ENCODE peak calls at places on chromosome 5, in six cellular contexts. V is neuronal stem cell, E is PC-9, I is iris pigment epithelial cell, F is ureter, K is amniotic stem cell. D is an unnamed sample.

GRCh38 chr5:81427566-81427965 is 33.6 kb upstream of the ACOT12 start:
- DNase-seq in V (no peak), E (no peak), I (peak), F (no peak), K (no peak), D (no peak)

GRCh38 chr5:166625210-166625865 is 1666.1 kb upstream of the WWC1 start:
- DNase-seq in V (no peak), E (no peak), I (peak), F (no peak), K (no peak), D (no peak)

GRCh38 chr5:116343961-116344360 is 230.7 kb downstream of the SEMA6A start:
- DNase-seq in V (no peak), E (no peak), I (no peak), F (no peak), K (no peak), D (no peak)

GRCh38 chr5:147507480-147508126 is 2.3 kb downstream of the DPYSL3 start:
- DNase-seq in V (no peak), E (no peak), I (peak), F (no peak), K (peak), D (no peak)

GRCh38 chr5:10331341-10331796 is 22.1 kb upstream of the MARCHF6 start:
- DNase-seq in V (no peak), E (no peak), I (peak), F (peak), K (no peak), D (no peak)

GRCh38 chr5:78511116-78511906 is 137.3 kb downstream of the LHFPL2 start:
- DNase-seq in V (no peak), E (no peak), I (no peak), F (no peak), K (no peak), D (no peak)

GRCh38 chr5:61567337-61567736 is 235.3 kb downstream of the ZSWIM6 start:
- DNase-seq in V (no peak), E (no peak), I (no peak), F (no peak), K (no peak), D (no peak)

GRCh38 chr5:131589510-131590348 is 45.3 kb downstream of the RAPGEF6 start:
- DNase-seq in V (peak), E (no peak), I (peak), F (no peak), K (peak), D (no peak)

GRCh38 chr5:104095527-104095926 is 532.9 kb upstream of the NUDT12 start:
- DNase-seq in V (no peak), E (no peak), I (no peak), F (no peak), K (no peak), D (no peak)

GRCh38 chr5:135714126-135714894 is 120.2 kb upstream of the SLC25A48 start:
- DNase-seq in V (no peak), E (no peak), I (no peak), F (no peak), K (no peak), D (no peak)

GRCh38 chr5:132679166-132679565 is 5.4 kb downstream of the IL4 start:
- DNase-seq in V (no peak), E (no peak), I (no peak), F (no peak), K (no peak), D (no peak)

GRCh38 chr5:73484511-73484910 is 13.7 kb upstream of the BTF3 start:
- DNase-seq in V (no peak), E (no peak), I (no peak), F (no peak), K (no peak), D (no peak)

GRCh38 chr5:178113141-178113787 is at the start of gene N4BP3:
- DNase-seq in V (peak), E (peak), I (peak), F (peak), K (no peak), D (no peak)

GRCh38 chr5:149317281-149318048 is 27.8 kb upstream of the GRPEL2 start:
- DNase-seq in V (peak), E (no peak), I (peak), F (no peak), K (no peak), D (no peak)

GRCh38 chr5:97006454-97006853 is 70.6 kb downstream of the LNPEP start:
- DNase-seq in V (no peak), E (peak), I (peak), F (no peak), K (no peak), D (no peak)

GRCh38 chr5:59592101-59592500 is 301.4 kb downstream of the PDE4D start:
- DNase-seq in V (no peak), E (no peak), I (peak), F (no peak), K (no peak), D (no peak)

GRCh38 chr5:125274938-125275759 is 528.7 kb upstream of the ZNF608 start:
- DNase-seq in V (no peak), E (no peak), I (no peak), F (no peak), K (no peak), D (no peak)

GRCh38 chr5:41751867-41752266 is 118.4 kb downstream of the OXCT1 start:
- DNase-seq in V (no peak), E (no peak), I (peak), F (no peak), K (no peak), D (no peak)

GRCh38 chr5:154755361-154756202 is at the start of gene LARP1:
- DNase-seq in V (peak), E (no peak), I (peak), F (no peak), K (no peak), D (no peak)

GRCh38 chr5:167244583-167244982 is 1046.9 kb upstream of the WWC1 start:
- DNase-seq in V (peak), E (no peak), I (peak), F (no peak), K (no peak), D (no peak)

GRCh38 chr5:56306433-56307150 is 73.5 kb upstream of the ANKRD55 start:
- DNase-seq in V (no peak), E (no peak), I (no peak), F (no peak), K (no peak), D (no peak)

GRCh38 chr5:27472000-27472763 is 433.8 kb upstream of the CDH9 start:
- DNase-seq in V (peak), E (peak), I (peak), F (no peak), K (no peak), D (no peak)

GRCh38 chr5:151078490-151079262 is 2.2 kb downstream of the TNIP1 start:
- DNase-seq in V (no peak), E (no peak), I (no peak), F (no peak), K (no peak), D (no peak)

GRCh38 chr5:124902097-124902821 is 155.8 kb upstream of the ZNF608 start:
- DNase-seq in V (no peak), E (no peak), I (peak), F (no peak), K (no peak), D (no peak)

GRCh38 chr5:135694016-135694415 is 115.2 kb upstream of the CXCL14 start:
- DNase-seq in V (no peak), E (no peak), I (no peak), F (no peak), K (no peak), D (no peak)

GRCh38 chr5:150116667-150117395 is 30.5 kb upstream of the CSF1R start:
- DNase-seq in V (no peak), E (no peak), I (peak), F (peak), K (no peak), D (peak)

GRCh38 chr5:120258123-120258522 is 206.0 kb upstream of the PRR16 start:
- DNase-seq in V (no peak), E (no peak), I (peak), F (no peak), K (no peak), D (no peak)

GRCh38 chr5:170642776-170643436 is 139.1 kb downstream of the KCNIP1 start:
- DNase-seq in V (no peak), E (no peak), I (no peak), F (no peak), K (no peak), D (no peak)

GRCh38 chr5:156208271-156208670 is 118.7 kb upstream of the SGCD start:
- DNase-seq in V (peak), E (no peak), I (no peak), F (no peak), K (no peak), D (no peak)

GRCh38 chr5:177462021-177462670 is 11.3 kb downstream of the DBN1 start:
- DNase-seq in V (no peak), E (no peak), I (no peak), F (no peak), K (no peak), D (no peak)

GRCh38 chr5:40746703-40747102 is 9.1 kb downstream of the TTC33 start:
- DNase-seq in V (no peak), E (no peak), I (peak), F (no peak), K (no peak), D (no peak)

GRCh38 chr5:75524071-75524470 is 12.4 kb downstream of the POLK start:
- DNase-seq in V (no peak), E (no peak), I (peak), F (no peak), K (no peak), D (no peak)

GRCh38 chr5:3843691-3844090 is 248.1 kb downstream of the IRX1 start:
- DNase-seq in V (no peak), E (no peak), I (no peak), F (no peak), K (no peak), D (no peak)

GRCh38 chr5:125536582-125536981 is 790.1 kb upstream of the ZNF608 start:
- DNase-seq in V (no peak), E (no peak), I (peak), F (no peak), K (no peak), D (no peak)

GRCh38 chr5:125331987-125332628 is 585.7 kb upstream of the ZNF608 start:
- DNase-seq in V (no peak), E (no peak), I (no peak), F (no peak), K (no peak), D (no peak)

GRCh38 chr5:73233461-73234151 is 60.6 kb downstream of the TMEM174 start:
- DNase-seq in V (peak), E (no peak), I (peak), F (no peak), K (no peak), D (no peak)